ENCODE peak calls at places on chromosomes 1 and 21, in six cellular contexts. X is hepatocyte, W is NB4, M is heart right ventricle, J is AG09309, K is body of pancreas. G is an unnamed sample.

GRCh38 chr1:1614204-1614953 is 921 bp upstream of the MIB2 start:
- DNase-seq in M (no peak), X (peak), K (peak), W (peak), J (peak), G (peak)

GRCh38 chr21:44498965-44499560 is 40.9 kb downstream of the KRTAP10-1 start:
- DNase-seq in W (no peak), X (no peak), K (no peak), M (no peak), J (no peak), G (no peak)

GRCh38 chr1:8841395-8841794 is 24.0 kb upstream of the RERE start:
- DNase-seq in M (no peak), J (no peak), W (no peak), K (no peak), X (no peak), G (no peak)

GRCh38 chr1:201291917-201292316 is 8.6 kb downstream of the PKP1 start:
- DNase-seq in J (no peak), M (no peak), X (no peak), W (no peak), K (no peak), G (no peak)

GRCh38 chr1:2073382-2074230 is 23.4 kb downstream of the PRKCZ start:
- DNase-seq in K (no peak), J (peak), M (no peak), W (no peak), X (no peak), G (peak)

GRCh38 chr1:158071106-158071505 is 77.7 kb downstream of the KIRREL1 start:
- DNase-seq in J (no peak), W (no peak), K (no peak), M (no peak), X (no peak), G (no peak)

GRCh38 chr1:193270996-193271395 is 84.6 kb upstream of the B3GALT2 start:
- DNase-seq in M (no peak), J (peak), W (no peak), K (no peak), X (no peak), G (no peak)

GRCh38 chr1:8203056-8203455 is 114.9 kb upstream of the SLC45A1 start:
- DNase-seq in J (no peak), M (no peak), K (no peak), W (no peak), X (no peak), G (no peak)

GRCh38 chr1:227894831-227895451 is 52.8 kb downstream of the WNT9A start:
- DNase-seq in K (peak), X (no peak), W (no peak), M (peak), J (no peak), G (peak)

GRCh38 chr1:220885971-220886370 is 6.7 kb downstream of the HLX start:
- DNase-seq in K (no peak), J (no peak), W (no peak), X (no peak), M (no peak), G (no peak)

GRCh38 chr1:88484862-88485261 is 199.2 kb upstream of the PKN2 start:
- DNase-seq in J (no peak), K (no peak), M (no peak), X (no peak), W (no peak), G (no peak)

GRCh38 chr1:32695098-32695904 is 7.3 kb downstream of the SYNC start:
- DNase-seq in J (peak), X (no peak), M (peak), K (peak), W (no peak), G (no peak)

GRCh38 chr21:35563885-35564451 is 496.4 kb downstream of the SETD4 start:
- DNase-seq in X (peak), J (peak), M (peak), W (peak), K (peak), G (no peak)

GRCh38 chr1:113244134-113244820 is 146.0 kb upstream of the MAGI3 start:
- DNase-seq in K (no peak), J (no peak), W (peak), M (no peak), X (no peak), G (no peak)
- TF ChIP-seq CTCF in K (peak), J (no peak), W (no peak), M (no peak), X (peak), G (peak)

GRCh38 chr1:42469727-42470126 is 6.6 kb downstream of the CCDC30 start:
- DNase-seq in K (no peak), J (no peak), X (no peak), W (no peak), M (no peak), G (no peak)

GRCh38 chr1:42462828-42463763 is at the start of gene CCDC30:
- DNase-seq in M (peak), W (peak), K (peak), J (peak), X (peak), G (peak)

GRCh38 chr1:42466030-42466429 is 2.9 kb downstream of the CCDC30 start:
- DNase-seq in M (no peak), W (no peak), X (peak), J (no peak), K (no peak), G (no peak)

DNA sequence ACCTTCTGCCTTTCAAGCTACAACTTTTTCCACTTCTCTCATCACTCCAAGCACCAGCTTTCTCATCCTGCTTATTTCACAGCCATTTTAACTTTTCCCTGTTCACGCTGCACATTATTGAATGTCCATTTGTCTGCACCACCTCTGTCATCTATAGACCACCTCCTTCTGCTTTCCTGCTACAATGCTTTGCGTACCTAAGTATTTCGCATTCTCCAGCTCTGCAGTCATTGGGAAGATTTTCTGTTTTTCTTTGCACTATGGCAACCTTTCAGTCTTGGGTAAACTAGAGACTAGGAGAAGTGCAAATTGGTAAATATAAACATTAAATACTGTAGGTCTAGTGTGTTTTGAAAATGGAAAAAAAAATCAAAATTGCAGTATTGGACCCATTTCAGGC is 820 bp downstream of the CCDC30 start:
- DNase-seq in X (no peak), M (no peak), K (no peak), W (no peak), J (no peak), G (no peak)
- H3K4me3 ChIP-seq in X (peak), M (peak), K (peak), W (no peak), J (peak), G (peak)

GRCh38 chr1:205226868-205227583 is 720 bp upstream of the TMCC2 start:
- DNase-seq in X (no peak), J (no peak), M (no peak), W (no peak), K (no peak), G (no peak)
- TF ChIP-seq CTCF in X (no peak), J (no peak), M (no peak), W (no peak), K (no peak), G (no peak)

GRCh38 chr1:94819945-94820746 is at the start of gene SLC44A3:
- DNase-seq in J (no peak), W (peak), K (peak), M (no peak), X (peak), G (peak)
- H3K4me3 ChIP-seq in J (peak), W (peak), K (peak), M (peak), X (peak), G (peak)

DNA sequence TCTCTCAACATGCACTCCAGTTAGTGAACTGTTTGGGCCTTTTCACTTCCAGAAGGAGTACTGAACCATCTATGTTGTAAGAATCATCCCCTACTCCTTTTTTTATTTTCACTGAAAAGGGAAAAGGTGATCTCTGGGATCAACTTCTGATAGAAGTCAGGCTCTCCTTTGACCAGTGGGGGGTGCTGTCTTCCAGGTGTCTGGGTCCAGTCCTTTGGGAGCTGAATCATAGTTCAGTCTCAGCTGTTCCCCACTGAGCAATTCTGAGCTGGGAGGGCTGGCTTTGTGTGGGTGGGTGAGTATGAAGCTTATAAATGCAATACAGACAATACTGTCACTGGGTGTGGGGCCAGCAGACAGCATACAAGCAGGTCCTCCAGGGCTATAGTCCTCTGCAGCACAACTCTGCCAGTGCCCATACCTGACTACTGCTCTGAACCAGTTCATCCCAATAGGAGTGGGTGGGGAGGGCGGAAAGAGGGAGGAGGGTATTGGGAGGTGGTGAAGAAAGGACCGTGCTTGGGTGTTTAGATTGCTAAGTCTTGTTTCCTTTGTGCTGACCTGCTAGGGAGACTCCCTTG is 12.5 kb upstream of the SARS1 start:
- DNase-seq in K (no peak), J (peak), M (no peak), X (peak), W (peak), G (peak)
- TF ChIP-seq CTCF in K (peak), J (peak), M (peak), X (peak), W (peak), G (peak)

G was measured in BE2C.